ENCODE peak calls at places on chromosome 7, in five cellular contexts. One of them, this sample, is unnamed.
A peak's percentile ranks its signal among the peaks of the same experiment; 100 is the strongest.

GRCh38 chr7:138668197-138668596 is 33.0 kb downstream of the SVOPL start:
- DNase-seq in pulmonary artery endothelial cell: no peak
- DNase-seq in cardiac fibroblast: no peak
- DNase-seq in naive B cell: no peak
- DNase-seq in fibroblast of the aortic adventitia: no peak
- DNase-seq in this sample: no peak

GRCh38 chr7:157476201-157476600 is 139.4 kb downstream of the DNAJB6 start:
- DNase-seq in pulmonary artery endothelial cell: no peak
- DNase-seq in fibroblast of the aortic adventitia: no peak
- DNase-seq in naive B cell: no peak
- DNase-seq in cardiac fibroblast: no peak
- DNase-seq in this sample: no peak

GRCh38 chr7:4659551-4660286 is 22.4 kb upstream of the FOXK1 start:
- DNase-seq in pulmonary artery endothelial cell: no peak
- DNase-seq in cardiac fibroblast: no peak
- DNase-seq in naive B cell: no peak
- DNase-seq in fibroblast of the aortic adventitia: no peak
- DNase-seq in this sample: peak; percentile 21

GRCh38 chr7:56033671-56034432 is 17.4 kb downstream of the PSPH start:
- DNase-seq in pulmonary artery endothelial cell: no peak
- DNase-seq in cardiac fibroblast: peak; percentile 78
- DNase-seq in fibroblast of the aortic adventitia: peak; percentile 82
- DNase-seq in naive B cell: peak; percentile 70
- DNase-seq in this sample: peak; percentile 62

GRCh38 chr7:26508917-26509316 is 217.3 kb downstream of the SNX10 start:
- DNase-seq in pulmonary artery endothelial cell: no peak
- DNase-seq in naive B cell: no peak
- DNase-seq in cardiac fibroblast: no peak
- DNase-seq in fibroblast of the aortic adventitia: no peak
- DNase-seq in this sample: no peak

GRCh38 chr7:111788426-111788825 is 226.1 kb upstream of the IMMP2L start:
- DNase-seq in cardiac fibroblast: peak; percentile 24
- DNase-seq in pulmonary artery endothelial cell: no peak
- DNase-seq in naive B cell: no peak
- DNase-seq in fibroblast of the aortic adventitia: peak; percentile 31
- DNase-seq in this sample: peak; percentile 18

GRCh38 chr7:148856035-148856881 is 27.8 kb downstream of the EZH2 start:
- DNase-seq in naive B cell: peak; percentile 44
- DNase-seq in fibroblast of the aortic adventitia: peak; percentile 64
- DNase-seq in pulmonary artery endothelial cell: peak; percentile 3
- DNase-seq in cardiac fibroblast: peak; percentile 57
- DNase-seq in this sample: peak; percentile 19

GRCh38 chr7:77975672-77976480 is 177.3 kb downstream of the PHTF2 start:
- DNase-seq in cardiac fibroblast: no peak
- DNase-seq in pulmonary artery endothelial cell: no peak
- DNase-seq in naive B cell: no peak
- DNase-seq in fibroblast of the aortic adventitia: no peak
- DNase-seq in this sample: no peak

GRCh38 chr7:158849553-158850389 is 6.6 kb upstream of the DYNC2I1 start:
- DNase-seq in naive B cell: no peak
- DNase-seq in fibroblast of the aortic adventitia: no peak
- DNase-seq in pulmonary artery endothelial cell: no peak
- DNase-seq in cardiac fibroblast: no peak
- DNase-seq in this sample: no peak

GRCh38 chr7:13414661-13415105 is 574.8 kb downstream of the ETV1 start:
- DNase-seq in fibroblast of the aortic adventitia: no peak
- DNase-seq in cardiac fibroblast: peak; percentile 13
- DNase-seq in naive B cell: no peak
- DNase-seq in pulmonary artery endothelial cell: no peak
- DNase-seq in this sample: peak; percentile 45

GRCh38 chr7:152130658-152131590 is 105.5 kb downstream of the GALNT11 start:
- DNase-seq in fibroblast of the aortic adventitia: no peak
- DNase-seq in naive B cell: no peak
- DNase-seq in cardiac fibroblast: no peak
- DNase-seq in pulmonary artery endothelial cell: no peak
- DNase-seq in this sample: no peak

GRCh38 chr7:155830961-155831806 is 18.9 kb upstream of the SHH start:
- DNase-seq in fibroblast of the aortic adventitia: no peak
- DNase-seq in cardiac fibroblast: no peak
- DNase-seq in pulmonary artery endothelial cell: no peak
- DNase-seq in naive B cell: no peak
- DNase-seq in this sample: no peak

GRCh38 chr7:129779602-129780256 is 168.2 kb downstream of the NRF1 start:
- DNase-seq in fibroblast of the aortic adventitia: no peak
- DNase-seq in pulmonary artery endothelial cell: no peak
- DNase-seq in naive B cell: peak; percentile 44
- DNase-seq in cardiac fibroblast: no peak
- DNase-seq in this sample: peak; percentile 14

GRCh38 chr7:116713918-116714317 is 41.9 kb downstream of the MET start:
- DNase-seq in pulmonary artery endothelial cell: no peak
- DNase-seq in fibroblast of the aortic adventitia: peak; percentile 60
- DNase-seq in cardiac fibroblast: peak; percentile 32
- DNase-seq in naive B cell: no peak
- DNase-seq in this sample: peak; percentile 81

GRCh38 chr7:132381742-132382472 is 194.4 kb downstream of the PLXNA4 start:
- DNase-seq in pulmonary artery endothelial cell: no peak
- DNase-seq in fibroblast of the aortic adventitia: no peak
- DNase-seq in cardiac fibroblast: no peak
- DNase-seq in naive B cell: no peak
- DNase-seq in this sample: no peak

GRCh38 chr7:150964593-150965111 is 13.5 kb downstream of the KCNH2 start:
- DNase-seq in naive B cell: no peak
- DNase-seq in pulmonary artery endothelial cell: no peak
- DNase-seq in cardiac fibroblast: no peak
- DNase-seq in fibroblast of the aortic adventitia: no peak
- DNase-seq in this sample: no peak

GRCh38 chr7:23530901-23531793 is 634 bp downstream of the TRA2A start:
- DNase-seq in pulmonary artery endothelial cell: peak; percentile 20
- DNase-seq in cardiac fibroblast: peak; percentile 70
- DNase-seq in naive B cell: peak; percentile 49
- DNase-seq in fibroblast of the aortic adventitia: peak; percentile 70
- DNase-seq in this sample: peak; percentile 72

GRCh38 chr7:77536017-77536412 is 1.1 kb upstream of the PTPN12 start:
- DNase-seq in naive B cell: no peak
- DNase-seq in pulmonary artery endothelial cell: no peak
- DNase-seq in cardiac fibroblast: no peak
- DNase-seq in fibroblast of the aortic adventitia: no peak
- DNase-seq in this sample: no peak

GRCh38 chr7:110157631-110158362 is 933.1 kb upstream of the LRRN3 start:
- DNase-seq in fibroblast of the aortic adventitia: no peak
- DNase-seq in cardiac fibroblast: peak; percentile 42
- DNase-seq in naive B cell: no peak
- DNase-seq in pulmonary artery endothelial cell: no peak
- DNase-seq in this sample: no peak

This sample was measured in LHCN-M2.